ENCODE peak calls at places on chromosome 18, in four cellular contexts. S is lower lobe of right lung; D is brain microvascular endothelial cell; K is CD4-positive, alpha-beta memory T cell. U is an unnamed sample.

GRCh38 chr18:63741769-63742168 is 33.4 kb upstream of the SERPINB7 start:
- DNase-seq in S (no peak), D (peak), K (no peak), U (peak)

GRCh38 chr18:38944446-38945024 is 1378.9 kb upstream of the CELF4 start:
- DNase-seq in K (no peak), S (no peak), D (no peak), U (no peak)

GRCh38 chr18:6203791-6204190 is 210.9 kb downstream of the L3MBTL4 start:
- DNase-seq in K (no peak), D (no peak), S (no peak), U (no peak)

GRCh38 chr18:75203456-75204261 is 5.3 kb downstream of the PTGR3 start:
- DNase-seq in D (no peak), K (no peak), S (no peak), U (no peak)

GRCh38 chr18:58205087-58205779 is 161.2 kb downstream of the NEDD4L start:
- DNase-seq in S (no peak), D (peak), K (no peak), U (peak)

GRCh38 chr18:58359226-58360019 is 269.5 kb downstream of the ALPK2 start:
- DNase-seq in K (no peak), D (peak), S (no peak), U (no peak)

GRCh38 chr18:49030692-49031443 is 80.1 kb upstream of the SMAD7 start:
- DNase-seq in D (no peak), K (no peak), S (no peak), U (peak)

GRCh38 chr18:39485696-39486095 is 1920.1 kb upstream of the CELF4 start:
- DNase-seq in K (no peak), S (no peak), D (peak), U (no peak)

GRCh38 chr18:24372279-24372678 is 25.3 kb downstream of the OSBPL1A start:
- DNase-seq in D (no peak), K (no peak), S (no peak), U (no peak)

GRCh38 chr18:47777626-47778025 is 152.8 kb downstream of the SMAD2 start:
- DNase-seq in S (no peak), D (no peak), K (no peak), U (no peak)

DNA sequence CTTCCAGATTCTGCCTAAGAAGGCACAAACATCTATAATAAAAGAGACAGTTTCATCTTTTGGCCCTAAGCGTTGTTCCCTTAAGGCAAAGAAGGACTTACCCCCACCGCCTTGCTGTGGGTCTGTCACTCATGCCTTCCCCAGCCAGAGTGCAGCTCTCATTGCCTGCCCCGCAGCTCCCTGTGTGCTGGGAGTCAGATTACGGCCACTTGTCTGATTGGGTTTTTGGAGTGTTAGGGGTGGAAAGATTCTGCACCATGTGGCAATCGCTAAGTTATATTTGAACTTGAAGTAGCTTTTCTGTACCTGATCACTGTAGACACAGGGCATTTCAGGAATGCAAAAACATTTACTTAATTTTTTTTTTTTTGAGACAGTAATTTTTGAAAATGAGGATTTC is at the start of gene AQP4:
- DNase-seq in D (no peak), S (peak), K (no peak), U (no peak)
- H3K4me3 ChIP-seq in D (no peak), S (peak), K (no peak), U (no peak)

DNA sequence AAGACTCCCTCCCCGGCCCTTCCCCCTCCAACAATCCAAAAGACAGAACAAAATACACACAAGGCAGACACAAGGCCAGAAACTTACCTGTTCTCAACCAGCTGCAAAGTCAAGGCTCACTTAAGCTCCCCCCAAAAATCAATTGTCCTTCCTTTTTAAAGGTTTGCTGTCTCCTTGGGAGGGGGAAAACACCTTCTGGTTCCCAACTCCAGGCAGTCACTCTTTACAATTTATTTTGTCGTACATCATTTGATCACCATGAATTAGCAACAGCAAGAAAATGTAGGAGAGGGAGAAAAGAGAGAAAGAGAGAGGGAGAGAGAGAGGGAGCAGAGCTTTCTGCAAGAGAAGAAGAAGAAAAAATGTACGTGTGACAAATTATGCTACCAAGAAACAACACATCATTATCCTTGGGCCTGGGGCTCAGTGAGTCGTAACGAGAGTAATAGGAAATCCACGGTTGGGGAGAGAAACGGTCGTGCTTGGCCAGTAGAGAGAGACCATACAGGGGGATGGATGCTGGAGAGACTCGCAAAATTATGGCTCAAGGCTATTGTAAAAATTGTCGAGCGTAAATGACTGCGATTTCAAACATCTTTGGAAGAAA is at the start of gene KLHL14:
- DNase-seq in S (no peak), K (no peak), D (no peak), U (no peak)
- H3K4me3 ChIP-seq in S (peak), K (no peak), D (peak), U (no peak)

DNA sequence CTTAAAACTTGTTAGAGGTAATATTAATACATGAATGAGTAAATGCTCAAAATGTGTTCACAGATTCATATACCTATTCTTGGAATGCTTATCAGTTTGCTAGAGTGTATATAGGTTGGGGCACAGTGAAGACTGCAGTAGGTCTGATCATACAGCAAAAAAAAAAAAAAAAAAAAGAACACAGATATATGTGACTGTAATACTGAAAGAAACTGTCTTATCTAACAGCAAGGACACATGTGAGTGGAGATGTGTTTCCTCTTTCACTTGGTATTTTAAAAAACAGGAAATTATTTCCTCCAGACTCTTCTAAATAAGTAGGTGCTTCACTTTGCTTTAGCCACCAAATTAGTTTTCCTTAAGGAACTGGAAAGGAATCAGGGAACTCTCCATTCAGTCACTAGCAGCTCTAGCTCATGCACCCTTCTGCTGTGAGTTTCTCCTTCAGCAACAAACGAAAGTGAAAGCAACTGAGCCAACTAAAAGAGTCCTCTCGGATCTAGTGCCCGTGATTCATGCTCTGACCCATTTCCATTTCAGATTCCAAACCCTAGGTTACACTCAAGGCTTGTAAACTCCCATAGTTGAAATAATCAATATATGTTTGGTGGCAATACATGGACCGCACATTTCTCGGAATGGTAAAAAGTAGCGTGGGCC is 98.5 kb downstream of the DSEL start:
- DNase-seq in S (no peak), D (peak), K (peak), U (peak)
- H3K4me3 ChIP-seq in S (peak), D (no peak), K (peak), U (peak)

GRCh38 chr18:13614701-13615288 is 111.6 kb downstream of the FAM210A start:
- DNase-seq in S (no peak), K (peak), D (no peak), U (no peak)
- H3K4me3 ChIP-seq in S (peak), K (no peak), D (no peak), U (no peak)

GRCh38 chr18:3663870-3664512 is 214.0 kb downstream of the TGIF1 start:
- DNase-seq in S (no peak), D (no peak), K (no peak), U (no peak)

GRCh38 chr18:3658529-3658928 is 208.6 kb downstream of the TGIF1 start:
- DNase-seq in D (no peak), K (no peak), S (no peak), U (no peak)

GRCh38 chr18:3661989-3662388 is 212.0 kb downstream of the TGIF1 start:
- DNase-seq in S (no peak), D (no peak), K (no peak), U (no peak)

GRCh38 chr18:3661121-3661520 is 211.1 kb downstream of the TGIF1 start:
- DNase-seq in D (no peak), S (no peak), K (no peak), U (no peak)

DNA sequence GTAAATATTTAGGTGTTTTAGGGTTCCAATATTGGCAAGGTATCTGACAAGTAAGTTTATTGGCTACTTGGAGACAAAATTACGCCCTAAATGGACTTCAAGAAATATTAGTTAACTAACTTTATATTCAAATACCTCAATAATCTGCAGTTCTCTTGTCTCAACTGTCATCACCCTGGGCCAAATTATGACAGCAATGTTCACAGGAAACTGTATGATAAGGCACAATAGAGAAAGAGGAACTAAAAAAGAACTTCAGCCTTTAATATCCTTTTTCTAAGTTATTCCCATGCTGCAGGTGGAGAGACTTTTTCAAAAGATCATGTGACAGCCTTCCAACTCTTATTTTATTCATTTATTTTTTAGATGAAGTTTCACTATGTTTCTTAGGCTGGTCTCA is 210.7 kb downstream of the TGIF1 start:
- DNase-seq in S (no peak), K (no peak), D (no peak), U (no peak)
- H3K4me3 ChIP-seq in S (no peak), K (no peak), D (no peak), U (no peak)